ENCODE peak calls at places on chromosomes 16 and 17, in six cellular contexts. U is cardiac muscle cell, T is MCF 10A, I is fibroblast of mammary gland, F is fibroblast of lung, Q is tibial nerve. Y is an unnamed sample.

GRCh38 chr17:7858487-7858832 is 657 bp downstream of the CYB5D1 start:
- DNase-seq in I (peak), Q (no peak), F (peak), T (peak), U (peak), Y (no peak)

GRCh38 chr17:41467546-41467945 is 360 bp upstream of the KRT32 start:
- DNase-seq in I (peak), T (peak), U (peak), F (no peak), Q (no peak), Y (no peak)

GRCh38 chr17:70288540-70289290 is 119.4 kb downstream of the KCNJ2 start:
- DNase-seq in T (peak), Q (no peak), U (peak), F (peak), I (peak), Y (no peak)

GRCh38 chr17:27856676-27857429 is 36.3 kb downstream of the LYRM9 start:
- DNase-seq in F (no peak), U (no peak), Q (no peak), T (no peak), I (no peak), Y (no peak)

GRCh38 chr16:50778284-50779163 is 36.6 kb downstream of the CYLD start:
- DNase-seq in F (no peak), T (no peak), I (no peak), U (no peak), Q (no peak), Y (no peak)

GRCh38 chr17:30429155-30429554 is 48.1 kb upstream of the GOSR1 start:
- DNase-seq in U (peak), I (peak), T (no peak), F (no peak), Q (no peak), Y (no peak)

GRCh38 chr16:87295259-87295658 is 21.9 kb downstream of the C16orf95 start:
- DNase-seq in Q (no peak), F (peak), U (no peak), I (peak), T (peak), Y (no peak)

GRCh38 chr17:58248955-58249269 is 10.5 kb downstream of the LPO start:
- DNase-seq in Q (no peak), I (no peak), F (no peak), U (no peak), T (no peak), Y (no peak)

GRCh38 chr16:30930160-30930571 is 6.8 kb downstream of the FBXL19 start:
- DNase-seq in F (no peak), Q (no peak), U (no peak), I (no peak), T (no peak), Y (no peak)

GRCh38 chr16:74448990-74449389 is 27.7 kb upstream of the CLEC18B start:
- DNase-seq in U (peak), F (peak), T (peak), Q (peak), I (peak), Y (no peak)

GRCh38 chr17:30954046-30954805 is 16.6 kb upstream of the RNF135 start:
- DNase-seq in U (no peak), Q (no peak), F (no peak), I (no peak), T (no peak), Y (no peak)

GRCh38 chr16:9226924-9227323 is 135.5 kb downstream of the HAPSTR1 start:
- DNase-seq in F (no peak), U (no peak), Q (no peak), I (no peak), T (no peak), Y (no peak)

GRCh38 chr16:9869776-9870175 is 312.5 kb downstream of the GRIN2A start:
- DNase-seq in Q (no peak), U (no peak), T (no peak), I (no peak), F (no peak), Y (no peak)

GRCh38 chr17:38577244-38577643 is 28.5 kb downstream of the SRCIN1 start:
- DNase-seq in T (no peak), U (no peak), F (no peak), Q (no peak), I (no peak), Y (no peak)

GRCh38 chr17:41782142-41782541 is 4.4 kb downstream of the JUP start:
- DNase-seq in I (no peak), Q (no peak), F (no peak), U (peak), T (no peak), Y (no peak)

GRCh38 chr17:56222255-56222654 is 69.0 kb downstream of the ANKFN1 start:
- DNase-seq in F (no peak), T (no peak), Q (no peak), I (peak), U (no peak), Y (no peak)

GRCh38 chr16:31869511-31870201 is 4.0 kb upstream of the ZNF267 start:
- DNase-seq in I (peak), T (peak), Q (no peak), F (peak), U (peak), Y (no peak)

GRCh38 chr17:80365001-80365965 is 49.7 kb upstream of the ENDOV start:
- DNase-seq in F (no peak), U (no peak), I (no peak), Q (no peak), T (no peak), Y (no peak)

GRCh38 chr17:8436169-8436932 is 667 bp downstream of the NDEL1 start:
- DNase-seq in T (peak), I (peak), U (peak), F (peak), Q (peak), Y (no peak)

GRCh38 chr17:42132941-42133340 is 10.3 kb downstream of the HSPB9 start:
- DNase-seq in F (peak), I (peak), U (peak), T (no peak), Q (no peak), Y (no peak)

GRCh38 chr16:49773534-49774486 is 82.1 kb downstream of the ZNF423 start:
- DNase-seq in T (no peak), I (no peak), Q (no peak), F (no peak), U (no peak), Y (no peak)

GRCh38 chr16:10923650-10924214 is 18.5 kb downstream of the DEXI start:
- DNase-seq in F (no peak), Q (no peak), U (no peak), T (no peak), I (no peak), Y (no peak)

GRCh38 chr17:82449136-82449882 is 1.2 kb downstream of the CYBC1 start:
- DNase-seq in T (no peak), F (no peak), Q (no peak), U (no peak), I (no peak), Y (peak)

GRCh38 chr16:88614818-88615580 is 23.4 kb upstream of the IL17C start:
- DNase-seq in F (no peak), Q (no peak), U (no peak), T (no peak), I (no peak), Y (no peak)

GRCh38 chr16:4588961-4589360 is 25.7 kb downstream of the UBALD1 start:
- DNase-seq in T (no peak), Q (no peak), I (no peak), U (no peak), F (no peak), Y (no peak)

GRCh38 chr17:59361916-59362810 is 30.7 kb downstream of the YPEL2 start:
- DNase-seq in F (peak), U (peak), I (peak), T (peak), Q (no peak), Y (no peak)

GRCh38 chr16:86794216-86794864 is 216.0 kb downstream of the FOXL1 start:
- DNase-seq in Q (no peak), F (no peak), T (no peak), U (no peak), I (no peak), Y (no peak)

GRCh38 chr17:31820691-31821435 is 38.2 kb downstream of the COPRS start:
- DNase-seq in F (no peak), I (peak), U (no peak), T (no peak), Q (no peak), Y (no peak)

GRCh38 chr16:80852261-80852872 is 48.0 kb upstream of the CDYL2 start:
- DNase-seq in F (peak), Q (no peak), T (peak), U (peak), I (peak), Y (no peak)

GRCh38 chr17:28675980-28676379 is 14.0 kb downstream of the SUPT6H start:
- DNase-seq in T (peak), F (no peak), Q (no peak), U (no peak), I (no peak), Y (no peak)

GRCh38 chr16:84548971-84549844 is 44.7 kb upstream of the MEAK7 start:
- DNase-seq in Q (no peak), T (no peak), U (peak), F (no peak), I (no peak), Y (no peak)

GRCh38 chr16:22352726-22353125 is 21.7 kb downstream of the CDR2 start:
- DNase-seq in T (no peak), U (no peak), F (no peak), I (no peak), Q (no peak), Y (no peak)

GRCh38 chr17:45241315-45242011 is 19.8 kb downstream of the FMNL1 start:
- DNase-seq in Q (no peak), U (no peak), T (no peak), I (no peak), F (no peak), Y (no peak)

GRCh38 chr17:50559674-50560184 is 786 bp upstream of the CACNA1G start:
- DNase-seq in U (peak), I (peak), Q (no peak), F (peak), T (no peak), Y (no peak)

GRCh38 chr17:6713918-6714271 is 726 bp upstream of the SLC13A5 start:
- DNase-seq in F (no peak), I (no peak), Q (no peak), U (no peak), T (no peak), Y (no peak)

GRCh38 chr17:6714315-6714874 is 1.2 kb upstream of the SLC13A5 start:
- DNase-seq in T (no peak), Q (no peak), I (no peak), U (no peak), F (no peak), Y (no peak)

GRCh38 chr17:6712058-6712853 is 913 bp downstream of the SLC13A5 start:
- DNase-seq in Q (no peak), T (peak), I (no peak), F (no peak), U (peak), Y (no peak)

GRCh38 chr17:6712854-6713129 is 377 bp downstream of the SLC13A5 start:
- DNase-seq in I (no peak), U (no peak), T (no peak), F (no peak), Q (no peak), Y (no peak)

GRCh38 chr17:6713130-6713917 is at the start of gene SLC13A5:
- DNase-seq in I (peak), Q (no peak), F (peak), U (peak), T (no peak), Y (peak)
- TF ChIP-seq CTCF in I (peak), Q (peak), F (no peak), U (peak), T (no peak), Y (no peak)

GRCh38 chr16:19108409-19109287 is 5.1 kb upstream of the ITPRIPL2 start:
- DNase-seq in U (no peak), F (no peak), Q (no peak), I (no peak), T (no peak), Y (no peak)
- TF ChIP-seq CTCF in U (no peak), F (no peak), Q (no peak), I (no peak), T (no peak), Y (no peak)

GRCh38 chr17:78347453-78347852 is 12.4 kb downstream of the SOCS3 start:
- DNase-seq in U (no peak), Q (no peak), F (no peak), T (no peak), I (no peak), Y (no peak)

GRCh38 chr17:78345172-78345571 is 14.7 kb downstream of the SOCS3 start:
- DNase-seq in T (no peak), U (no peak), Q (no peak), I (no peak), F (no peak), Y (no peak)

GRCh38 chr17:78345791-78346494 is 13.9 kb downstream of the SOCS3 start:
- DNase-seq in T (no peak), U (no peak), I (no peak), F (no peak), Q (no peak), Y (no peak)

GRCh38 chr17:78348055-78348745 is 11.7 kb downstream of the SOCS3 start:
- DNase-seq in F (no peak), Q (no peak), I (no peak), T (no peak), U (no peak), Y (no peak)

DNA sequence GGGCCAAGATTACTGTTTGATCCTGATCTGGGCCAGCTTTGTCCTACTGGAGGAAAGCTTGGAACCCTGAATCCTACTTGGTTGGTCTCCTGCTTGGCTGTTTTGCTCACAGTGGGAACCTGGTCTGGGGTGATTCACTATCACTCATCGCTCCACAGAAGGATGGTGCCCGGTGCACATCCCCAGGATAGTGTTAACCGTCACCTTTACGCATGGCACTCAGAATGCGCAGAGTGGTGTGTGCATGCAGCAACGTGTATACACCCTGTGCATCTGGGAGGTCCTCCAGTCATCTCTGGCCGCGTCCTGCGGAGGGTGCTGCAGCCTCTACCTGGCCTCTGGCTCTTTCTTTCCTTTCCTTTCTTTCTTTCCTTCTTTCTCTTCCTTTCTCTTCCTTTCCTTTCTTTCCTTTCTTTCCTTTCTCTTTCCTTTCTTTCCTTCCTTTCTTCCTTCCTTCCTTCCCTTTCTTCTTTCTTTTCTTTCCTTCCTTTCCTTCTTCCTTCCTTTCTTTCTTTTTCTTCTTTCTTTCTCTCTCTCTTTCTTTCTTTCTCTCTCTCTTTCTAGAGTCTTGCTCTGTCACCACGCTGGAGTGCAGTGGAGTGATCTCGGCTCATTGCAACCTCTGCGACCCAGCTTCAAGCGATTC is 13.1 kb downstream of the SOCS3 start:
- DNase-seq in U (no peak), F (no peak), Q (no peak), I (peak), T (peak), Y (no peak)
- TF ChIP-seq CTCF in U (no peak), F (no peak), Q (no peak), I (no peak), T (no peak), Y (no peak)

DNA sequence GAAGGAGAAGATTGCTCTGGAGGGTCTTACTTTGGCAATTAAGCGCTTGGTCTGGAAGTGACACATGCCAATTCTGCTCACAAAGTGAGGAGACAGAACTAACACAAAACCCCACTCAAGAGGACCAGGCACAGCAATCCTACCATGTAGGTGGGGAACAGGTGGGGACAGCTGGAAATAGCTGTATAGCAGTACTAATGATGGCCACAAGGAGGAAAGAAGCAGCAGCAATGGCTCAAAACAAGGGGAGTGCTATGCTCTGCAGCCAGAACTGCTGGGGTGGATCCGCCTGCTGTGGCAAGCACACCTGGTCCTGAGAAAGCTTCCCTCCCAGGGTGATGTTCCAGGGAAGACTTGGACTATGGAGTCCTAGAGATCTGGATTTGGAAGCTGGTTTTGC is 17.0 kb upstream of the TMEM132E start:
- DNase-seq in U (no peak), F (no peak), T (no peak), I (no peak), Q (no peak), Y (no peak)
- TF ChIP-seq CTCF in U (peak), F (peak), T (no peak), I (peak), Q (no peak), Y (no peak)

GRCh38 chr17:65231662-65232335 is 94.6 kb downstream of the RGS9 start:
- DNase-seq in F (peak), Q (no peak), I (peak), U (peak), T (peak), Y (no peak)
- TF ChIP-seq CTCF in F (peak), Q (peak), I (peak), U (peak), T (peak), Y (no peak)

GRCh38 chr17:71760062-71760720 is 360.6 kb upstream of the SOX9 start:
- DNase-seq in F (peak), Q (no peak), T (peak), I (peak), U (no peak), Y (no peak)
- TF ChIP-seq CTCF in F (no peak), Q (no peak), T (no peak), I (no peak), U (no peak), Y (no peak)

DNA sequence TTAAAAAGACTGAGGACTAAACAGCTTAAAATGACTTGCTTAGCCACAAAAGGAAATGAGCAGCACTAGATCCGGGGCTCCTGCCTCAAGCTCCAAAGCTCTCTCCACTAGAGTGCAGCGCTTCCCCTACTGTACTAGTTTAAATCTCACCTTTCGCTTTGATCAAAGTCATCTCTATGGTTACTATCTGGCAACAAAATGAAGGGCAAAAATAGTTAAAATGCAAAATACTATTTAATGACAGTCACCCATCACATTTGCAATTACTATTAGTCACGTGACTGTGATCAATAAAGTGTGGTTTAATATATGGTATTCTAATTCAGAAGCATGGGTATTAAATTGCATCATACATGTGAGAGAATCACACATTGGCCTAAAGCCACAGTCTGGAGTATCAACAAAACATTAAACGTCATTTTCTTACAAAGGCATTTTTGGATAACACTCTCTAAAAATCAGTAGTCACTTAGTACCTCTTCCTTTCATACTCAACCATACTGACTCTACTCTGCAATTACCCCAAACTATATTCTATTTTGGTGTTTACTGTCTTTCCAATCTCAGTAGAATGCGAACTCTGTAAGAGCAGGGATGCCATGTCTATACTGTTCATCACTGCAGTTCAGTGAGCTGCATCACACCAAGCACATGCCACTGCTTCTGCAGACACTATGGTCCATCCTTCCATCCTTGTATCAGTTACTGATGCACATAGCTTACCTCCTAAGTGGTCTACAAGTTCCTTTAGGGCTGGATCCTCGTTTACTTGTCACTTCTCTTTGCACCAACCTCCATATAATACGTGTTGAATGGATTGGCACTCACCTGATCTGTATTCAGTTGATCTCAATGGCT is 6.2 kb downstream of the PSMD12 start:
- DNase-seq in U (peak), F (peak), T (peak), I (peak), Q (no peak), Y (no peak)
- TF ChIP-seq CTCF in U (peak), F (peak), T (peak), I (peak), Q (no peak), Y (no peak)

DNA sequence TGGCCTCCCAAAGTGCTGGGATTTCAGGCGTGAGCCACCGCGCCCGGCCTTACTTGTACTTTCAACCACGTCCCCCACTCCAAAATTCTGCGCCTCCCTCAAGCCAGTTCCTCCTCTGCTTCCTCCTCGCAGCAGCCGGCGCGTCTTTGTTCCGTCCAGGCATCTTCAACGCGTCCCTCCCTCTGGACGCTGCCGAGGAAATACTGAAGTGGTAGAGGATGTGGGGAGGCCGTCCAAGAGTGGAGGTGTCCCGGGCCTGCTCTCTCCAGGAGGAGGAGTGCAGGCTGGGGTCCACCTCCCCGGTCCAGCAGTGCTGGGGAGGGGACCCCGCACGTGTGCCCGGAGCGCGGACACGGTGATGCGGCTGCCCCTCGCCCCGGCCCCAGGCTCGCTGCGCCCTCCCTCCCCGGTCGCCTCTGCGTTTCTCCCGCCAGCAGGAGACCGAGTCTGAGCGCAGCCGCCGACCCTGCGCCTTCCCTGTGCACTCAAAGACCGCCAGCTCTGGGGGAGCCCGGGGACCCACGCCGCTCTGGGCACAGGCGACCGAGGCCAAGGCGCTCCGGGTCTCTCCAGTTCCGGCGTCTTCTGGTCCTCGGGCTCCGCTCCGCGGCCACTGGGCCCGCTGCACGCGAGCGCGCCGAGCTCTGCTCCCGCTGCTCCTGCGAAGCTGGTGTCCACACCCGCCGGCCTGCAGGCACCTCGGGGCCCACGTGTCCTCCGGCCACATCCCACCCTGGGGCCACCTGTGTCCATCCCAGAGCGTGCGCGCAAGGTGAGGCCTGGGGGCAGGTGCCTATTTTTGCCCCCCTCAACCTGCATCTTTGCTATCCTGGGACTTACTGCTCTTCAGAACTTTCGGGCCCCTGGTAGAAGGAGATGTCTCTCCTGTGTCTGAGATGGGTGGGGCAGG is 31.7 kb downstream of the OSBPL7 start:
- DNase-seq in U (peak), I (peak), F (peak), T (peak), Q (no peak), Y (peak)
- TF ChIP-seq CTCF in U (peak), I (peak), F (peak), T (peak), Q (peak), Y (no peak)